ENCODE peak calls at places on chromosomes 12 and 14, in six cellular contexts. S is heart left ventricle, F is tibial nerve, E is lower leg skin, J is Peyer's patch, O is ovary. V is an unnamed sample.

GRCh38 chr14:106843376-106843775 is 1317.0 kb downstream of the TMEM121 start:
- DNase-seq in S (no peak), F (no peak), E (no peak), J (no peak), O (no peak), V (no peak)

GRCh38 chr12:114668151-114668891 is 15.7 kb downstream of the TBX3 start:
- DNase-seq in S (peak; percentile 76), F (peak; percentile 65), E (peak; percentile 94), J (peak; percentile 93), O (peak; percentile 87), V (peak; percentile 90)

GRCh38 chr12:106901276-106901675 is 54.4 kb upstream of the TMEM263 start:
- DNase-seq in S (no peak), F (no peak), E (no peak), J (no peak), O (no peak), V (no peak)

GRCh38 chr12:10722905-10723866 is at the start of gene YBX3:
- DNase-seq in S (peak; percentile 90), F (peak; percentile 86), E (peak; percentile 98), J (peak; percentile 85), O (peak; percentile 89), V (peak; percentile 88)

GRCh38 chr12:18899678-18900317 is 161.9 kb downstream of the CAPZA3 start:
- DNase-seq in S (no peak), F (no peak), E (no peak), J (no peak), O (no peak), V (no peak)

GRCh38 chr12:77878901-77879300 is 48.2 kb downstream of the NAV3 start:
- DNase-seq in S (no peak), F (no peak), E (no peak), J (no peak), O (no peak), V (no peak)

GRCh38 chr12:71840226-71840847 is 778 bp downstream of the TBC1D15 start:
- DNase-seq in S (no peak), F (peak; percentile 11), E (no peak), J (no peak), O (no peak), V (no peak)

GRCh38 chr14:84767434-84767833 is 762.5 kb upstream of the FLRT2 start:
- DNase-seq in S (no peak), F (no peak), E (no peak), J (no peak), O (no peak), V (no peak)

GRCh38 chr12:5138256-5138655 is 94.6 kb downstream of the KCNA5 start:
- DNase-seq in S (no peak), F (no peak), E (no peak), J (no peak), O (no peak), V (no peak)

GRCh38 chr12:53844989-53845836 is 93.4 kb upstream of the HOXC13 start:
- DNase-seq in S (no peak), F (no peak), E (no peak), J (no peak), O (no peak), V (no peak)

GRCh38 chr12:68932701-68933563 is at the start of gene CPM:
- DNase-seq in S (peak; percentile 77), F (no peak), E (peak; percentile 93), J (peak; percentile 88), O (peak; percentile 85), V (peak; percentile 85)

GRCh38 chr14:106141242-106142220 is 615.1 kb downstream of the TMEM121 start:
- DNase-seq in S (no peak), F (no peak), E (no peak), J (no peak), O (no peak), V (no peak)

GRCh38 chr14:100819453-100819828 is 6.5 kb upstream of the MEG3 start:
- DNase-seq in S (no peak), F (no peak), E (no peak), J (no peak), O (no peak), V (no peak)

GRCh38 chr14:103347091-103347815 is 13.2 kb downstream of the EIF5 start:
- DNase-seq in S (no peak), F (no peak), E (no peak), J (no peak), O (no peak), V (no peak)

GRCh38 chr12:39275846-39276245 is 167.1 kb downstream of the KIF21A start:
- DNase-seq in S (no peak), F (no peak), E (no peak), J (no peak), O (no peak), V (no peak)

GRCh38 chr12:76670776-76671175 is 93.1 kb upstream of the ZDHHC17 start:
- DNase-seq in S (no peak), F (no peak), E (no peak), J (no peak), O (no peak), V (no peak)

GRCh38 chr14:93941293-93941910 is 14.3 kb downstream of the FAM181A start:
- DNase-seq in S (no peak), F (no peak), E (no peak), J (no peak), O (no peak), V (no peak)

GRCh38 chr12:32895688-32896437 is 714 bp downstream of the PKP2 start:
- DNase-seq in S (peak; percentile 26), F (no peak), E (no peak), J (peak; percentile 77), O (peak; percentile 59), V (peak; percentile 79)
- TF ChIP-seq CTCF in S (peak; percentile 22), F (no peak), E (no peak), J (peak; percentile 64), O (no peak), V (peak; percentile 70)

DNA sequence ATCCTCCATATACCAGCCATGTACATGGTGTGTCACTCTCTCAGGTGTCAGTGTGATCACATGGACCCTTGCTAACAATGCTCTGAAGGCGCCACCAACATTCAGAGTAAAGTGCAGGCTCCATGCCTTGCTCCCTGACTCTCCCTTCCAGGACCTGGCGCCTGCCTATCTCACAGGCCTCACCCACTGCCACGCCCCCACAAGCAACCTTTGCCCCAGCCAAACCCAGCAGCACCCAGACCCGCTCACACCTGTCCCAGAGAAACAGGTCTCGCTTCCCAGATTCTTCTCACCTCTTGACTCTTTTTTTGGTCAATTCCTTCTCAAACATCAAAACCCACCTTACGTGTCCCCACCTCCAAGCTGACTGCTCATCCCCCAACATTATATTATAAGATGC is 52.3 kb downstream of the KCNK10 start:
- DNase-seq in S (no peak), F (no peak), E (no peak), J (peak; percentile 93), O (no peak), V (peak; percentile 92)
- TF ChIP-seq POLR2A in S (no peak), F (no peak), E (no peak), J (no peak), O (no peak), V (no peak)

GRCh38 chr12:20549115-20549719 is 145.9 kb upstream of the SLCO1C1 start:
- DNase-seq in S (no peak), F (peak; percentile 64), E (no peak), J (no peak), O (no peak), V (peak; percentile 26)
- TF ChIP-seq CTCF in S (no peak), F (peak; percentile 61), E (no peak), J (peak; percentile 52), O (no peak), V (no peak)

GRCh38 chr12:121626087-121626852 is at the start of gene ORAI1:
- DNase-seq in S (peak; percentile 96), F (peak; percentile 94), E (peak; percentile 99), J (peak; percentile 99), O (peak; percentile 99), V (peak; percentile 98)
- TF ChIP-seq POLR2A in S (no peak), F (peak; percentile 68), E (no peak), J (peak; percentile 30), O (peak; percentile 59), V (peak; percentile 29)

DNA sequence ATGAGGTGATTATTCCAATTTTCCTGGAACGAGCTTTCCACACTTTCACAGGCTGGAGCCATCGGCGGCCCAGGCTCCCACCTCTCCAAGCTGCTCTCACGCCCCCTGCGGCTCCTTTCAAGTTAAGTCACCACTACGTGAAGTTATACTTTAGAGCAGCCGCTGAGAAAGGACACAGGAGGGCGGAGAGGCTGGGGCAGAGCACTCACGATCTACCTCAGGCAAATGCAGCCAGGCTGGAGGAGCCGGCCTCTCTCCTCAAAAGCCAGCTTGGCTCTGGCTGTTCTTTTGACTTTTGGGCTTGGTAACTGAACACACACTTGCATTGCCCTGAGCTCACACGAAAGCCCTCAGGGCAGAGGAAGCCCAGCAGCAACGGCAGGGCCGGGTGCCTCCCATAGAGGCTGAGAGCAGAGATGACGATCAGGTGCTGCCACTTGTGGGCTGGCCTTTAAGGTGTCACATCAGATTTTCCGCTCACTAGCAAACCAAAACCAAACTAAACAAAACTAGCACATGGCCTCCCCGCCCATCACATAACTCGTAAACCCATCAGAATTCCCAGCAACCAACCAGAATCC is 75.2 kb downstream of the PITPNM2 start:
- DNase-seq in S (no peak), F (peak; percentile 27), E (no peak), J (no peak), O (peak; percentile 68), V (peak; percentile 33)
- TF ChIP-seq CTCF in S (no peak), F (no peak), E (no peak), J (peak; percentile 8), O (no peak), V (no peak)

DNA sequence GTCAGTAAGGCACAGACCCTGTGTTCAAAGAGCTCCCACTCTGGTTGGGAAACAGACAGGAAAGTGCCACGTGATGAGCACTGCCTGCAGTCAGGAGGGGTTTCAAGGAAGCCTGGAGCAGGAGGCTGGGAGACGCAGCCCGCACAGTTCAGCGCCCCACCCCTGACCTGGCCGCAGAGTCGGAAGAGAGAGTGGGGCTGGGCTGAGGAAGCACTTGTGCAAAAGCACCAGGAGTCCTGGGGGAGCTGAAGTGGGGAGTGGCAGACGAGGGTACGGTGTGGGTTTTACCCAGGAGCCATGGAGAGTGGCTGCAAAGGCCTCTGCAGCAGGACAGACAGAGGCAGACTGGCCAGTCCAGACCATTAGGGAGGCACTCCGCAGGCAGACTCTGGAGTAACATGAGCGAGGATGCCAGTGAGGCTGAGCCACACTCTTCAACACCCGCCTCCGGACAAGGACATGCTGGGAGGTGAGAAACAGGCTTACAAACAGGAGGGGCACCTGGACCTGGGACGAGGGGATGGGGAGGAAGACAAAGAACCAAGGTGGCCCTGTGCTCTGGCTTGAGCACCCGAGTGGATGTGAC is 85.7 kb upstream of the GPR68 start:
- DNase-seq in S (peak; percentile 32), F (no peak), E (no peak), J (no peak), O (no peak), V (no peak)
- TF ChIP-seq POLR2A in S (no peak), F (no peak), E (no peak), J (no peak), O (no peak), V (no peak)

GRCh38 chr12:219891-220352 is 6.0 kb upstream of the SLC6A12 start:
- DNase-seq in S (peak; percentile 59), F (peak; percentile 55), E (peak; percentile 92), J (peak; percentile 80), O (peak; percentile 62), V (peak; percentile 74)
- TF ChIP-seq CTCF in S (peak; percentile 41), F (peak; percentile 36), E (no peak), J (peak; percentile 76), O (no peak), V (peak; percentile 81)

GRCh38 chr14:31944256-31945073 is 132.6 kb upstream of the ARHGAP5 start:
- DNase-seq in S (no peak), F (no peak), E (no peak), J (peak; percentile 89), O (no peak), V (peak; percentile 90)
- TF ChIP-seq POLR2A in S (no peak), F (no peak), E (no peak), J (peak; percentile 89), O (no peak), V (peak; percentile 79)

GRCh38 chr12:29546000-29546399 is 48.5 kb upstream of the OVCH1 start:
- DNase-seq in S (no peak), F (no peak), E (no peak), J (no peak), O (no peak), V (no peak)
- TF ChIP-seq CTCF in S (no peak), F (no peak), E (no peak), J (no peak), O (no peak), V (no peak)

V was measured in transverse colon.